ENCODE peak calls at places on chromosomes 11 and 22, in nine cellular contexts. One of them, this sample, is unnamed.

GRCh38 chr22:29475550-29475949 is 4.5 kb upstream of the NEFH start:
- DNase-seq in non-pigmented ciliary epithelial cell: no peak
- DNase-seq in astrocyte: no peak
- DNase-seq in upper lobe of right lung: no peak
- DNase-seq in osteocyte: no peak
- DNase-seq in mesendoderm: no peak
- DNase-seq in NCI-H1694 treated with DMSO at 0.1 percent for 48 hours: peak; percentile 57
- DNase-seq in Right ventricle myocardium inferior: no peak
- DNase-seq in H54: no peak
- DNase-seq in this sample: no peak

GRCh38 chr11:64998690-64999431 is 2.1 kb upstream of the BATF2 start:
- DNase-seq in non-pigmented ciliary epithelial cell: no peak
- DNase-seq in astrocyte: no peak
- DNase-seq in upper lobe of right lung: no peak
- DNase-seq in osteocyte: no peak
- DNase-seq in mesendoderm: no peak
- DNase-seq in NCI-H1694 treated with DMSO at 0.1 percent for 48 hours: no peak
- DNase-seq in Right ventricle myocardium inferior: no peak
- DNase-seq in H54: no peak
- DNase-seq in this sample: no peak

GRCh38 chr22:32985899-32986772 is 72.0 kb downstream of the SYN3 start:
- DNase-seq in non-pigmented ciliary epithelial cell: peak; percentile 32
- DNase-seq in astrocyte: peak; percentile 49
- DNase-seq in upper lobe of right lung: no peak
- DNase-seq in osteocyte: no peak
- DNase-seq in mesendoderm: peak; percentile 92
- DNase-seq in NCI-H1694 treated with DMSO at 0.1 percent for 48 hours: peak; percentile 39
- DNase-seq in Right ventricle myocardium inferior: no peak
- DNase-seq in H54: peak; percentile 41
- DNase-seq in this sample: peak; percentile 86

GRCh38 chr11:111911563-111912401 is at the start of gene CRYAB:
- DNase-seq in non-pigmented ciliary epithelial cell: no peak
- DNase-seq in astrocyte: peak; percentile 83
- DNase-seq in upper lobe of right lung: peak; percentile 78
- DNase-seq in osteocyte: peak; percentile 88
- DNase-seq in mesendoderm: peak; percentile 62
- DNase-seq in NCI-H1694 treated with DMSO at 0.1 percent for 48 hours: no peak
- DNase-seq in Right ventricle myocardium inferior: peak; percentile 91
- DNase-seq in H54: no peak
- DNase-seq in this sample: peak; percentile 98

GRCh38 chr11:116115801-116116200 is 611.6 kb upstream of the CADM1 start:
- DNase-seq in non-pigmented ciliary epithelial cell: no peak
- DNase-seq in astrocyte: no peak
- DNase-seq in upper lobe of right lung: no peak
- DNase-seq in osteocyte: no peak
- DNase-seq in mesendoderm: no peak
- DNase-seq in NCI-H1694 treated with DMSO at 0.1 percent for 48 hours: no peak
- DNase-seq in Right ventricle myocardium inferior: no peak
- DNase-seq in H54: no peak
- DNase-seq in this sample: no peak

GRCh38 chr22:47850644-47851151 is 1088.2 kb downstream of the TBC1D22A start:
- DNase-seq in non-pigmented ciliary epithelial cell: no peak
- DNase-seq in astrocyte: no peak
- DNase-seq in upper lobe of right lung: no peak
- DNase-seq in osteocyte: no peak
- DNase-seq in mesendoderm: peak; percentile 66
- DNase-seq in NCI-H1694 treated with DMSO at 0.1 percent for 48 hours: no peak
- DNase-seq in Right ventricle myocardium inferior: no peak
- DNase-seq in H54: no peak
- DNase-seq in this sample: no peak

GRCh38 chr11:131041331-131042040 is 125.2 kb upstream of the SNX19 start:
- DNase-seq in non-pigmented ciliary epithelial cell: no peak
- DNase-seq in astrocyte: no peak
- DNase-seq in upper lobe of right lung: no peak
- DNase-seq in osteocyte: no peak
- DNase-seq in mesendoderm: no peak
- DNase-seq in NCI-H1694 treated with DMSO at 0.1 percent for 48 hours: no peak
- DNase-seq in Right ventricle myocardium inferior: no peak
- DNase-seq in H54: no peak
- DNase-seq in this sample: no peak

GRCh38 chr11:7281083-7281482 is 29.4 kb downstream of the SYT9 start:
- DNase-seq in non-pigmented ciliary epithelial cell: peak; percentile 8
- DNase-seq in astrocyte: no peak
- DNase-seq in upper lobe of right lung: no peak
- DNase-seq in osteocyte: no peak
- DNase-seq in mesendoderm: peak; percentile 92
- DNase-seq in NCI-H1694 treated with DMSO at 0.1 percent for 48 hours: no peak
- DNase-seq in Right ventricle myocardium inferior: no peak
- DNase-seq in H54: no peak
- DNase-seq in this sample: no peak